ENCODE peak calls at places on chromosomes 7 and 10, in five cellular contexts. H is K562, Z is A549, O is ovary, C is SK-N-SH. T is an unnamed sample.

GRCh38 chr10:132069122-132069848 is 3.5 kb downstream of the JAKMIP3 start:
- DNase-seq in O (no peak), H (no peak), Z (no peak), C (no peak), T (no peak)

GRCh38 chr7:76296743-76297740 is 5.4 kb upstream of the HSPB1 start:
- DNase-seq in O (peak; percentile 81), H (no peak), Z (peak; percentile 69), C (no peak), T (peak; percentile 83)

GRCh38 chr10:44317856-44318255 is 67.0 kb downstream of the CXCL12 start:
- DNase-seq in C (no peak), H (no peak), Z (no peak), O (no peak), T (no peak)

GRCh38 chr7:43612599-43613589 is 30.0 kb downstream of the STK17A start:
- DNase-seq in H (no peak), Z (no peak), C (no peak), O (no peak), T (no peak)

GRCh38 chr7:129169171-129169643 is 19.2 kb upstream of the SMO start:
- DNase-seq in O (peak; percentile 47), C (no peak), Z (no peak), H (peak; percentile 92), T (peak; percentile 54)

GRCh38 chr7:154424370-154424769 is 372.2 kb downstream of the DPP6 start:
- DNase-seq in H (no peak), Z (no peak), O (no peak), C (no peak), T (no peak)

GRCh38 chr10:110774069-110775021 is 97.4 kb upstream of the PDCD4 start:
- DNase-seq in Z (peak; percentile 52), H (peak; percentile 84), O (no peak), C (no peak), T (no peak)

GRCh38 chr7:132296820-132297219 is 279.4 kb downstream of the PLXNA4 start:
- DNase-seq in Z (no peak), O (no peak), C (no peak), H (no peak), T (no peak)

GRCh38 chr10:42959833-42960232 is 117.0 kb upstream of the RET start:
- DNase-seq in Z (no peak), H (no peak), O (no peak), C (no peak), T (peak; percentile 22)

GRCh38 chr10:34079702-34080484 is 735.2 kb downstream of the PARD3 start:
- DNase-seq in H (no peak), Z (no peak), C (no peak), O (no peak), T (no peak)

GRCh38 chr7:128710391-128710930 is 28.7 kb upstream of the CALU start:
- DNase-seq in H (no peak), Z (no peak), O (no peak), C (no peak), T (no peak)

GRCh38 chr7:118648002-118648401 is 423.5 kb downstream of the ANKRD7 start:
- DNase-seq in O (no peak), H (no peak), Z (no peak), C (no peak), T (no peak)

GRCh38 chr7:2921748-2922147 is 77.6 kb upstream of the GNA12 start:
- DNase-seq in Z (no peak), O (no peak), H (no peak), C (peak; percentile 82), T (no peak)

GRCh38 chr7:115707684-115708341 is 322.8 kb downstream of the TFEC start:
- DNase-seq in C (no peak), H (no peak), O (no peak), Z (no peak), T (no peak)

GRCh38 chr7:104979167-104979841 is 34.7 kb upstream of the KMT2E start:
- DNase-seq in H (no peak), O (peak; percentile 37), C (no peak), Z (no peak), T (no peak)

GRCh38 chr7:111112439-111112838 is 21.5 kb downstream of the LRRN3 start:
- DNase-seq in O (no peak), Z (no peak), C (no peak), H (no peak), T (no peak)

GRCh38 chr7:27176343-27176731 is 2.2 kb upstream of the HOXA10 start:
- DNase-seq in H (no peak), Z (no peak), C (no peak), O (no peak), T (no peak)

GRCh38 chr10:102509387-102509786 is 5.6 kb downstream of the SUFU start:
- DNase-seq in O (no peak), H (no peak), C (no peak), Z (no peak), T (no peak)

GRCh38 chr7:1492221-1492620 is 12.0 kb downstream of the INTS1 start:
- DNase-seq in C (no peak), O (no peak), Z (no peak), H (no peak), T (no peak)

DNA sequence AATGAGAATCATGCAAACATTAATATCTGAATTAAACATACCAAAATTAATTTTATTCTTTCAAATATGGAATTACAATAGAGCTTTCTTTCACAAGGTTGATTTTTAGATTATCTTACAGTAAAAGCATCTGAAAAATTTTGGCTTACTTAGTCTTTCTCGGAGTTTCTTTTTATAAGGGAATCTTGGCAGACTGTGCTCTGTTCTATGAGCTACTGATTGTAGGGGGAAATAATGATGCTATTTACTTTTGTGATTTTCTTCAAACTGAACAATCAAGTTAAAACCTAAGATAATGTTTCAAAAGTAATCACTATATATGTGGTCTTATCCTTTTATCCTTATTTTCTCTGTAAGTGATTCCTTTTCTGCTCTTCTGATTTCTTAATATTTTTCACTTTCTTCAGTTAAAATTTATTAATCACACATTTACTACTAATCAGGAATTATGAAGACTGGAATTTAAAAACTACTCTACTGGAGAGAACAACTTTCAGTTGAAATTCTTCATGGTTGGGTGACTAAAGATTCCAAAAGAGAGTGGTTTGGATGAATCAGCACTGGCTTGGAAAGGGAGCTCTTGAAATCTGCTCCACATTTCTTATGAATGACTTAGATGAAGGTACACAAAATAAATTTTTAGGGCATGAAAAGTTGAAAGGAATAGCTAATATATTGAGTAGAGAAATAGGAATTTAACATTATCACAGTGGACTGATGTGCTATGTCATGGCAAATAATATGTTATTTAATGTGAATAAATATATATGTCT is 103.9 kb downstream of the PPP1R9A start:
- DNase-seq in C (no peak), O (no peak), Z (peak; percentile 40), H (no peak), T (no peak)
- TF ChIP-seq EP300 in C (peak; percentile 32), O (no peak), Z (no peak), H (no peak), T (no peak)

GRCh38 chr7:149774237-149775175 is 1.1 kb upstream of the ZNF467 start:
- DNase-seq in Z (peak; percentile 11), H (no peak), O (peak; percentile 40), C (no peak), T (no peak)

GRCh38 chr7:149771696-149772235 is 1.6 kb downstream of the ZNF467 start:
- DNase-seq in H (peak; percentile 98), Z (peak; percentile 88), C (peak; percentile 99), O (peak; percentile 92), T (peak; percentile 95)

GRCh38 chr7:149772236-149772820 is 1.1 kb downstream of the ZNF467 start:
- DNase-seq in Z (no peak), C (peak; percentile 79), H (peak; percentile 86), O (peak; percentile 50), T (no peak)

GRCh38 chr7:149773446-149774236 is at the start of gene ZNF467:
- DNase-seq in Z (peak; percentile 57), C (peak; percentile 73), O (peak; percentile 84), H (peak; percentile 87), T (peak; percentile 78)

DNA sequence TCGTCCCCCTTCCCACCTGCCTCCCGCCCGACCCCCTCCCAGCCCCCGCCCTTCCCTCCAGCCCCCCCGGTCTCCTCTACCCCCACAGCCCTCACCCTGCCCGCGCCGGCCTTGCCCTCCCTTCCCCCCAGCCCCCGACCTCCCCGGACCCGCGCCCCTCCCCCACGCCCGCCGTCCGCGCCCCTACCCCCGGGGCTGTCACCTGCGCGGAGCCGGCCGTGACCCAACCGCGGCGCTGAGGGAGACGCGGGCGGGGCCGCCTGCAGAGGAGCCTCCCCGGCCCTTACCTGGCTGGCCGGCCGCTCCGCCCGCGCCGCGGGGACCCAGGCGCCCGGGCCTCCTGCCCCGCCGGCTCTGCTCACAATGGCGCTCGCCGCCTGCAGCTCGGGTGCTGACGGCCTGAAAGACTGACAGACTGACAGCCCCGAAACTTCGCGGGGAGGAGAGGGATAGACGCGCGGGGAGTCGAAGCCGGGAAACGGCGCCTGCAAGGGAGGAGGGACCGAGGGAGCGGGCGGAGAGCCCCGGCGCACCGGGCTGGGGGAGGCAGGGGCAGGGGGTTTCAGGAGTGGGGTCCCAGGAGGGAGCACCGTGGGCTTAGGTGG is 465 bp downstream of the ZNF467 start:
- DNase-seq in O (peak; percentile 39), C (no peak), H (peak; percentile 82), Z (no peak), T (peak; percentile 44)
- H3K4me1 ChIP-seq in O (peaks cover 7% of the 10 kb centered on the region), C (peaks cover 37% of the 10 kb centered on the region), H (peaks cover 81% of the 10 kb centered on the region), Z (peaks cover 16% of the 10 kb centered on the region), T (peaks cover 40% of the 10 kb centered on the region)

GRCh38 chr7:107581387-107582013 is 1.5 kb downstream of the BCAP29 start:
- DNase-seq in C (no peak), O (no peak), H (no peak), Z (no peak), T (no peak)
- H3K4me3 ChIP-seq in C (peak overlapping the region; percentile 98), O (peak overlapping the region; percentile 81), H (peak overlapping the region; percentile 62), Z (peak overlapping the region; percentile 71), T (peak overlapping the region; percentile 77)

DNA sequence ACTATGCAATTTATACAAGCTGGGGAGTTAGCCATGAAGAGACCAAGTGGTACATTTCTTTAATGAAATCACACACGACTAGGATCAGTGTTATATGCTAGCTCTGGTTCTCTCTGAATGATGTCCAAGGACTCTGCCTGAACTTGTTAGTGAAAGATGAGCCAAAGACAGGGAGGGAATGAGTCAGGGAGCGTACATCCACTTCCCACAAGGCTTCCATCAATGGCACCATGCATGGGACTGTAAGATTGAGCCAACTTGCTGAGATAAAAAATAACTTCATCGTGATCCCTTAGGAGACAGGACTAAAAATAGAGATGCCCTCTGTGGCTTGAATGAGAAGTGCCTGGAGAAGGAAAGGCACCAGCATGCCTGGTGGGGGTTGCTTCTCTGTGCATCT is 629.7 kb downstream of the ACTR3B start:
- DNase-seq in O (no peak), C (no peak), H (no peak), Z (no peak), T (no peak)
- TF ChIP-seq EP300 in O (no peak), C (no peak), H (no peak), Z (no peak), T (no peak)

GRCh38 chr10:35345383-35345742 is 9.1 kb downstream of the CCNY start:
- DNase-seq in O (no peak), Z (no peak), C (no peak), H (no peak), T (no peak)

GRCh38 chr10:35346248-35346647 is 9.9 kb downstream of the CCNY start:
- DNase-seq in H (no peak), Z (no peak), O (no peak), C (no peak), T (no peak)

GRCh38 chr10:35342381-35342780 is 6.1 kb downstream of the CCNY start:
- DNase-seq in C (no peak), H (no peak), O (no peak), Z (no peak), T (no peak)

GRCh38 chr10:35341521-35341920 is 5.2 kb downstream of the CCNY start:
- DNase-seq in H (no peak), Z (no peak), O (no peak), C (no peak), T (no peak)

DNA sequence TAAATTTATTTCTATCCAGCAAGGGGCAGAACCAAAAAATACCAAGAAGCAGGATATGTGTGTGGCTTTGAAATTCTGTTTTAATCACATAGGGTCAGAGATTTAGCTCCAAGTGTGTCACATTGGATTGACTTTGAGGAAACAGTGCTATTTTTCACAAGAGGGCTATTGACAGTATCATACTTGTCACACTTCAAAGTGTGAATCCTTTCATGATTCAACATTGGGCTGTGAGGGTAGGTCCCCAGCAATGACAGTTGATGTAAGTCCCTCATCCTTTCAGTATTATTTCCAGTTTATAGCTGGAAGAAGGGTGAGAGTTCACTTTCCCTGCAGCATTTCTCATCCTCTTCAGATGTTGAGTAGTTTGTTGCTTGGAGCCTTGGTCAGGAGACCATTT is 7.4 kb downstream of the CCNY start:
- DNase-seq in H (no peak), C (no peak), Z (no peak), O (no peak), T (no peak)
- H3K4me1 ChIP-seq in H (peaks cover 5% of the 10 kb centered on the region), C (peaks cover 16% of the 10 kb centered on the region), Z (peaks cover 21% of the 10 kb centered on the region), O (peaks cover 18% of the 10 kb centered on the region), T (peaks cover 79% of the 10 kb centered on the region)